ENCODE peak calls at places on chromosomes 3 and 15, in four cellular contexts. D, H, Y and O are unnamed samples.
A peak's percentile ranks its signal among the peaks of the same experiment; 100 is the strongest.

GRCh38 chr3:11671648-11672100 is 28.0 kb upstream of the VGLL4 start:
- DNase-seq in D (no peak), H (peak; percentile 26), Y (peak; percentile 54), O (no peak)

GRCh38 chr15:96158938-96159337 is 171.6 kb upstream of the NR2F2 start:
- DNase-seq in D (no peak), H (no peak), Y (no peak), O (no peak)

GRCh38 chr3:71692139-71692538 is 33.1 kb downstream of the EIF4E3 start:
- DNase-seq in D (no peak), H (no peak), Y (no peak), O (no peak)

GRCh38 chr15:62515696-62516395 is 350.8 kb upstream of the C2CD4B start:
- DNase-seq in D (no peak), H (no peak), Y (no peak), O (no peak)

GRCh38 chr15:77698481-77698880 is 65.8 kb upstream of the LINGO1 start:
- DNase-seq in D (no peak), H (no peak), Y (no peak), O (no peak)

GRCh38 chr3:127720985-127721384 is 48.2 kb downstream of the ABTB1 start:
- DNase-seq in D (no peak), H (no peak), Y (no peak), O (no peak)

GRCh38 chr3:52827441-52827840 is 3.0 kb downstream of the ITIH4 start:
- DNase-seq in D (no peak), H (no peak), Y (peak; percentile 35), O (no peak)

GRCh38 chr3:167913218-167913902 is 177.8 kb downstream of the SERPINI1 start:
- DNase-seq in D (no peak), H (no peak), Y (peak; percentile 3), O (no peak)

GRCh38 chr3:136909187-136909586 is 47.2 kb downstream of the NCK1 start:
- DNase-seq in D (no peak), H (no peak), Y (no peak), O (no peak)

GRCh38 chr3:195196266-195196665 is 74.7 kb downstream of the XXYLT1 start:
- DNase-seq in D (peak; percentile 54), H (no peak), Y (peak; percentile 61), O (no peak)

GRCh38 chr3:44065311-44065710 is 176.4 kb upstream of the TOPAZ1 start:
- DNase-seq in D (no peak), H (no peak), Y (no peak), O (no peak)

DNA sequence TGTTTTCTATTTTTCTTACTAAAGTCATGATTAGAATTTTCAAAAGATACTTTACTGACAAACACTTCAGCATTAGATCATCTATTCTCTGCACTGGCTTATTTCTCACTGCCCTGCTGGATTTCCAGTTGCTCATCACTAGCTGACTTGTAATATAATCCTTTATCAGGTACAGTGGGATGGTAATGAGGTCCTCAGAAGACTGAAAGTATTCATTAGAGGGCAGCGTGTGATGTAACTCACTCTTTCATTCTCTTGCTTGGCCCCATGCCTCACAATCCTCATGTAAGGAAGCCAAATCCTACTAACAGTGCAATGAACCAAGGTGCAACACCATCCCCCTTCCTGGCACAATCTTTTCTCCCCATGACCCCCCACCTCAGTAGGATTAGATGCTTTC is 289.9 kb downstream of the CTNNB1 start:
- DNase-seq in D (no peak), H (no peak), Y (no peak), O (no peak)
- H3K4me3 ChIP-seq in D (no peak overlapping the region), H (no peak overlapping the region), Y (no peak overlapping the region), O (no peak overlapping the region)

GRCh38 chr3:150754896-150755295 is 8.1 kb downstream of the SIAH2 start:
- DNase-seq in D (no peak), H (no peak), Y (no peak), O (no peak)

GRCh38 chr3:150755902-150756301 is 7.1 kb downstream of the SIAH2 start:
- DNase-seq in D (no peak), H (no peak), Y (no peak), O (no peak)

GRCh38 chr3:150757768-150758167 is 5.2 kb downstream of the SIAH2 start:
- DNase-seq in D (no peak), H (no peak), Y (no peak), O (no peak)

GRCh38 chr3:150757364-150757763 is 5.6 kb downstream of the SIAH2 start:
- DNase-seq in D (no peak), H (no peak), Y (no peak), O (no peak)

DNA sequence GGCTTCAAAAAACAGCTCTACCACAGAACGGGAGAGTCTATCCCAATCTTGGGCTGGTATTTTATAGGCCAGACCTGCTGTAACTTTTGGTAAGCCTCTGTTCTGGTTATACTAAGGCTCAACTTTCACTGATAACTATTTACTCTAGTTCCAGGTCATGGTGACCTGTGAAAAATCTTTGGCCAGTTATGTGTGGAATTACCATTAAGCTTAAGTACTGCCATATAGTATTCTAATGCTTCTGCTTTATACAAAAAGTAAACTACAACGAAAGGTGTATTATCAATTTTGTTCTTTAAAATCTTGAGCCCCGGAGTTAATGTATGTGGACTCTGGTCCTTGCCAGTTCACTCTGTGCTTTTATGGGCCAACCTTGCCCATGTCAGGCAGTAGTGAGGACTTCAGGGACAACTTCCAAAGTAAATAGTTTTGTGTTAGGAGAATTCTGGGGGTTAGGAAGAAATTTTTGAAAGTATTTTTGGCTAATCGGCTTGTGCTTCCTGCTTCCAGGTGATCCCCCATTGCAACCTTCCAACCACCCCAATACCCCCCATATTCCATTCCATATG is 6.4 kb downstream of the SIAH2 start:
- DNase-seq in D (no peak), H (no peak), Y (no peak), O (no peak)
- H3K4me1 ChIP-seq in D (peaks cover 55% of the 10 kb centered on the region), H (peaks cover 58% of the 10 kb centered on the region), Y (peaks cover 14% of the 10 kb centered on the region), O (peaks cover 22% of the 10 kb centered on the region)

DNA sequence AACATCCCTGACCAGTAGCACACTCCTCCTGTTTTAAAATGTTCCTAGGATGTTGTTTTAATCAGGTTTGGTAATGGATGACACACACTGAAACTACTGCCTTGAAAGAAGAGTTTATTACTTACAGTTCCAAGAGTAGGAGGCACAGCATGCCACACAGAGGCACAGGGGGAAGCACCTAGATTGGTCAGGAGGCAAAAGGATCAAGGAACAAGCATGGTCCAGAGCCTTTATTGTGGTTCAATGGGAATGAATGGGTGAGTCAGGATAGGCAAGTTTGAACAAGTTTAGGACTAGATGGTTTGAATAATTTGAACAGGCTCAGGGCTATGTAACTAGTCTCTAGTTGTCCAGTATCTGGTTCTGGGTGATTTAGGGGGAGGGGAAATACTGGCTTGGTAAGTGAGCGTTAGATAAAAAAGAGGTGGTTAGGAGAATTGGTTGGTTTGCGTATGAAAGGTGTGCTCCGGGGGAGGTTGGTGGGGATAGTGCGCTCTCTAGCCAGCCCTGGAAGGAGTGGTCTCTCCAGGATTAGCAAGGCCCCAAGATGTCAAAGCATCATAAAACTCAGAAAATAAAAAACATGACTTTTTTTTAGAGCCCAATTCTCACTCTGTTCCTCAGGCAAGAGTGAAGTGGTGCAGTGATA is 35.1 kb downstream of the TMOD3 start:
- DNase-seq in D (no peak), H (no peak), Y (peak; percentile 47), O (no peak)
- H3K27ac ChIP-seq in D (no peak overlapping the region), H (no peak overlapping the region), Y (no peak overlapping the region), O (no peak overlapping the region)

DNA sequence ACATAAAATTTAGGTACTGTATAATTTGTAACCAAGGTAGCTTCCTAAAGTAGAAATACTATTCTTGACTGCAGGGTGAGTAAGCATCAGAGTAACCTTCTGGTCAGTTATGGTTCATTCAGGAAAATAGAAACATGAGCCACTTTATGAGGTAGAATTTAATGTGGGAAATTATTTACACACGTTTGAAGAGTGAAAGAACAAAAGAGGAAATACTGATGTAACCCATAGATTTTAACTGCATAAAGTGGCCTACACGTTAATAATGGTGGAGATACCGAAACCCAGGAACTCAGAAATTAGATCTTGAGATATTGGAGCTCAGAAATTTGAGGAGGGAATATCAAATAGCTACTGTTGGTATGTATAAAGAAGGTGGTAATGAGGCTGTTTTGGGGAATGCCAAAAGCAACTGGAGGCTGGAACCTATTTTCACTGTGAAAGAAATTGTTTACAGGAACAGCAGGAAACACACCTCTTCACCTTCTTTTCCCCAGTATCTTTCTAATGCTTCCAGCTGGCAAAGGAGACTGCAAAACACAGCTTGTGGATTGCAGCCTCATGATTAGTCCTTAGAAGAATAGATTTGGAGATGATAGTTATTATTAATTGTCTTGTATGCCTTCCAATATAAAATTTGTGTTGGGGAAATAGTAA is 216.1 kb downstream of the DOCK3 start:
- DNase-seq in D (no peak), H (no peak), Y (no peak), O (no peak)
- H3K4me3 ChIP-seq in D (no peak overlapping the region), H (no peak overlapping the region), Y (no peak overlapping the region), O (no peak overlapping the region)

DNA sequence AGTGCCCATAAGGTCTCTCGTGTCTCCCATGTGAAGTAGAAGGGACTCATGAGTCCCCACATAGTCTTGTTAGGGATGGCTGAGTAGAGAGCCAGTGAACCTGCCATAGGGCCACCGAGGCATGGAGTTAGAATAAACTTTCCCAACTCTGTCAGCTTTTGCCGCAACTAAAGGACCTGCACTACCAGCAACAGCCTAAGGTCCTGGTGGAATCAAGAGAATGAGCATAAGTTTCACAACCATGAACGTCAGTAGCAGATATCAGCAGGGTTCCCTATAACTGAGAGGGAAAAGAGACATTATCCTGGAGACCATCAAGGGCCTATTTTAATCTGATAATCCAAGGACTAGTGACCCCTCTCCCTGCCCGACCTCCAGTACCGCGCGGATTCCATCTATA is 60.3 kb upstream of the FNDC3B start:
- DNase-seq in D (no peak), H (no peak), Y (no peak), O (no peak)
- H3K4me1 ChIP-seq in D (peaks cover 24% of the 10 kb centered on the region), H (no peaks in the 10 kb centered on the region), Y (peaks cover 28% of the 10 kb centered on the region), O (no peaks in the 10 kb centered on the region)

DNA sequence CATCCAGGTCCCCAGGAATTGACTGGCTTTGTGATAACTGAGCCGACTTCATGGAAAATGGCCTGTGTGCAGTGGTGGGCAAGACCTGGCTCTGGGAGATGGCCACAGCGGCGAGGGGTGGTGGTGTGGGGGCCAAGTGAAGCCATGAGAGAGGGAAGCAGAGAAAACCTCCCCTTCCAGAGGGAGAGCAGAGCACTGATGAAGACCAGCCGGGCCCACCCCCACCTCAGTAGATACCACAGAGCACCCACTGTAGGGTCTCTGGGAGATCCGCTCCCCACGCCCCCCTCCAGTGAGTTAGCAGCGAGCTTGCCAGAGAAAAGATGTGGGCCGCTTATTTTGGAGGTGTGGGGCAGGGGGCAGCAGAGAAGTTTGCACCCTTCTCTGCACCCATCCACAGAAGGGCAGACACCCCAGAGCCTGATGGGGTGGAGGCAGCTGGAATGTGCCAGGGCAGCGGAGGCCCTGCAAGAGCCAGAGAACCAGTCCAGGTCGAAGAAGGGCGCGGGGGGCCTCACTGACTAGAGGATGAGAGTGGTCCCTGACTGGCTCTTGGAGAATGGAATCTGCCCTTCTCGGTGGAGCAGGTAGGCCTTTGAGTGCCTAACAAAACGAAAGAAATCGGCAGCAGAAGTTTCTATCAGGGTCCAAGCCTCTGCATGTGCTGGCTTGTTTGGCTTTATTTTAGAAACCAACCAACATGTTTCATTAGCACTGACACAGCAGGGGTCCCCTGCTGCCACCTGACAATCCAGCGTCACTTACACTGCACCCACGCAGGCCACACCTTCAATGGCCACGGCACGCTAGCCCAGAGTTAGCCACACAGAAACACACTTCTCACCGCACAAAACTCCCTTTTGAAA is 28.3 kb downstream of the MELTF start:
- DNase-seq in D (no peak), H (no peak), Y (no peak), O (no peak)
- H3K27ac ChIP-seq in D (no peak overlapping the region), H (no peak overlapping the region), Y (no peak overlapping the region), O (no peak overlapping the region)